ENCODE peak calls at places on chromosomes 13 and 19, in four cellular contexts. P, J, I and S are unnamed samples.

GRCh38 chr13:44035400-44035799 is 155.7 kb downstream of the LACC1 start:
- DNase-seq in P (no peak), I (no peak), J (no peak), S (no peak)

GRCh38 chr19:41219924-41220567 is 1.0 kb downstream of the AXL start:
- DNase-seq in J (no peak), P (no peak), I (no peak), S (no peak)

GRCh38 chr13:111917901-111918300 is 149.0 kb upstream of the SOX1 start:
- DNase-seq in I (no peak), P (no peak), J (no peak), S (no peak)

GRCh38 chr13:27138457-27139093 is 33.0 kb downstream of the USP12 start:
- DNase-seq in P (no peak), I (no peak), J (no peak), S (no peak)

GRCh38 chr19:29845576-29846176 is 33.9 kb downstream of the CCNE1 start:
- DNase-seq in I (peak; percentile 51), J (no peak), P (no peak), S (no peak)

GRCh38 chr19:29120471-29120870 is 92.5 kb downstream of the UQCRFS1 start:
- DNase-seq in P (no peak), I (no peak), J (no peak), S (no peak)

GRCh38 chr19:17765069-17765618 is 13.9 kb downstream of the FCHO1 start:
- DNase-seq in I (no peak), P (no peak), J (no peak), S (no peak)

GRCh38 chr19:38360351-38360750 is 14.0 kb upstream of the PSMD8 start:
- DNase-seq in P (no peak), J (no peak), I (no peak), S (no peak)

GRCh38 chr13:63938851-63939250 is 2523.2 kb upstream of the PCDH20 start:
- DNase-seq in P (no peak), J (no peak), I (no peak), S (no peak)

GRCh38 chr13:72144625-72145024 is 277.6 kb upstream of the DACH1 start:
- DNase-seq in J (no peak), I (no peak), P (no peak), S (no peak)

GRCh38 chr19:48445256-48445605 is 552 bp upstream of the GRWD1 start:
- DNase-seq in I (peak; percentile 63), P (no peak), J (peak; percentile 77), S (no peak)

GRCh38 chr13:111947026-111947810 is 119.7 kb upstream of the SOX1 start:
- DNase-seq in J (no peak), P (no peak), I (no peak), S (peak; percentile 20)

GRCh38 chr13:42873081-42873480 is 91.7 kb downstream of the FAM216B start:
- DNase-seq in I (no peak), P (no peak), J (no peak), S (no peak)

GRCh38 chr13:113083402-113084061 is 22.1 kb upstream of the F7 start:
- DNase-seq in P (no peak), I (no peak), J (peak; percentile 42), S (no peak)

GRCh38 chr13:105925496-105925895 is 610.0 kb downstream of the EFNB2 start:
- DNase-seq in J (no peak), P (no peak), I (no peak), S (no peak)

GRCh38 chr13:25538276-25538675 is 166.5 kb downstream of the ATP8A2 start:
- DNase-seq in I (no peak), J (no peak), P (no peak), S (no peak)

GRCh38 chr13:78602561-78603239 is 652 bp downstream of the POU4F1 start:
- DNase-seq in I (peak; percentile 63), J (no peak), P (peak; percentile 32), S (no peak)

GRCh38 chr13:87274209-87274819 is 396.9 kb upstream of the SLITRK5 start:
- DNase-seq in I (peak; percentile 58), P (peak; percentile 49), J (peak; percentile 39), S (peak; percentile 72)

GRCh38 chr13:95740921-95741320 is 64.0 kb downstream of the DNAJC3 start:
- DNase-seq in P (no peak), J (no peak), I (no peak), S (no peak)
- TF ChIP-seq SP1 in P (no peak), J (no peak), I (no peak), S (no peak)

GRCh38 chr13:32019612-32020233 is 11.9 kb upstream of the FRY start:
- DNase-seq in I (peak; percentile 64), J (peak; percentile 37), P (peak; percentile 58), S (no peak)

GRCh38 chr13:32023096-32023495 is 8.5 kb upstream of the FRY start:
- DNase-seq in I (no peak), P (no peak), J (no peak), S (no peak)

GRCh38 chr13:32022292-32022691 is 9.3 kb upstream of the FRY start:
- DNase-seq in I (no peak), P (no peak), J (no peak), S (no peak)

GRCh38 chr13:32023698-32024097 is 7.9 kb upstream of the FRY start:
- DNase-seq in I (no peak), P (no peak), J (no peak), S (no peak)

DNA sequence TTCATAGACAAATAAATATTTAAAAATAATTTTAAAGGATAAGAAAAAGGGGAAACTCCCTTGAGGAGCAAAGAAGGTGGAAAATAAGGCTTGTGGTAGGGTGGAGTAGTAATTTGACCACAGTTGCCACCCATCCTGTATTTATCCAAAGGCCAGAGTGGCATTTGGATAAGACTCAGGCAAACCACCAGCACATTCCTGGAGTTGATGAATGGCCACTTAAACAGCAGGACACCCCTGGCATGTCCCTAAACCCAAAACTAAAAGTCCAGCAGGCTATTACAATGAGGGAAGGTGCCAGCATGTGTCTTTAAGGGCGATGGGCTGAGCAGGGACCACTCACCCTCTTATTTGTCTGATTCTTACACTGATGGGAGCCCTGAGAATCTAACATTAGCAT is 9.8 kb upstream of the FRY start:
- DNase-seq in P (no peak), J (no peak), I (no peak), S (no peak)
- TF ChIP-seq SP1 in P (no peak), J (no peak), I (no peak), S (no peak)

GRCh38 chr13:75583101-75583500 is 33.5 kb downstream of the UCHL3 start:
- DNase-seq in J (no peak), P (no peak), I (no peak), S (no peak)

GRCh38 chr13:75587679-75588078 is 38.1 kb downstream of the UCHL3 start:
- DNase-seq in J (no peak), I (no peak), P (no peak), S (no peak)

GRCh38 chr13:75585153-75585552 is 35.6 kb downstream of the UCHL3 start:
- DNase-seq in J (no peak), I (no peak), P (no peak), S (no peak)

GRCh38 chr13:75579529-75579928 is 29.9 kb downstream of the UCHL3 start:
- DNase-seq in P (no peak), J (no peak), I (no peak), S (no peak)

DNA sequence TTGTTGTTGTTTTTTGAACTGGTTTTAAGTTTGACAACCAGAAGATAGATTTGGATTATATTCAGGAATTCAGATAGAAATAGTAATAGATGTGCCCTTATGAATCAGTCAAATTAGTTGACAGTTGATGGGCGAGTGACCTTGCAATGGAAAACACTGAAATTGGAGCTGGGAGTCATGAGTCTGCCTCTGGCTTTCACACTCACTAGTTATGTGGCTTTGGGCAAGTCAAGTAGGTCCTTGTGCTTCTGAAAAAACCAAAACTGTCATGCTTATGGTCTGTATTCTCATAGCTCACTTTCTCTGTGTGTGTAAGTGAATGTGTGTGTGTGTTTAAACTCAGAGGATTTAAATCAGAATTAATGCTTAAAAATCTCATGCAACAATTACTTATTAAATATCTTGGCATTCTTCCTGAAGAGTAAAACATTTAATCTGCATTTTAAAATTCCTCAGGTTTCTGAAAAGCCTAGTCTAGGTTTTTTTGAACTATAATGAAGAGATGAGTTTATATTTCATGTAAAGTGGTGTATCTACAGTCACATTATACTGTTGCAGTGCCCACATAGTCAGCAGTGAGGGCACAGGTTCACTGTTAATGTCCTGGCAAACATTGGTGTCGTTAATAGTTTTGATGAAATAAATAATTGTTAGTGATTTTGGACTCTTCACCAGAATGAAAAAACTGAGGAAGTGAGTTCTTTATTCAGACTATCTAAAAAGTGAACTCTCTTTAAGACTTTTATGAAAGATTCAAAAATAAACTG is 32.5 kb downstream of the UCHL3 start:
- DNase-seq in I (no peak), J (no peak), P (no peak), S (no peak)
- TF ChIP-seq SP1 in I (no peak), J (no peak), P (no peak), S (no peak)

DNA sequence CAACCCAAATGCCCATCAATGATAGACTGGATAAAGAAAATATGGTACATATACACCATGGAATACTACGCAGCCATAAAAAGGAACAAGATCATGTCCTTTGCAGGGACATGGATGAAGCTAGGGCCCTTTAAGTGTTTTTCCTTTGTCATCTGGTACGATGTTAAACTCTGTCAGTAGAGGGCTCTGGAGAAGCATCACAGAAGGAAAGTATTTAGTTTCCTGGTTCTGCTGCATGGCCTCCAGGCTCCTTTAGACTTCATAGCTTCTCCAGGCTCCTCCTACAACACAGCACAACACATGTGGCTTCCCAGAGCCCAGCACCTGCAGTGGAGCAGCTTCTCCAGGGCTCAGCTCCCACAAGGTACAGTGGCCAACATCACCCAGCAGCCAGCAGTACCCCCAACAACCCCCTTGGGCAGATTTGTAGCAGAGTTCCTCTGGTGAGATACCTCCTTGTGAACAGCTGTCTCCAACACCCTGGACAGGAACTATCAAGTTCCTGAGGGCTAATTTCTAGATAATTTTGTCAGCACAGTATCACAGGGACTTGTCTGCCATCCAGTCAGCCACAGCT is 63.4 kb downstream of the KCTD12 start:
- DNase-seq in J (no peak), I (no peak), P (no peak), S (no peak)
- TF ChIP-seq SP1 in J (no peak), I (no peak), P (no peak), S (no peak)

GRCh38 chr13:93847162-93847561 is 620.6 kb downstream of the GPC6 start:
- DNase-seq in P (no peak), J (no peak), I (no peak), S (no peak)
- TF ChIP-seq SP1 in P (no peak), J (no peak), I (no peak), S (no peak)

DNA sequence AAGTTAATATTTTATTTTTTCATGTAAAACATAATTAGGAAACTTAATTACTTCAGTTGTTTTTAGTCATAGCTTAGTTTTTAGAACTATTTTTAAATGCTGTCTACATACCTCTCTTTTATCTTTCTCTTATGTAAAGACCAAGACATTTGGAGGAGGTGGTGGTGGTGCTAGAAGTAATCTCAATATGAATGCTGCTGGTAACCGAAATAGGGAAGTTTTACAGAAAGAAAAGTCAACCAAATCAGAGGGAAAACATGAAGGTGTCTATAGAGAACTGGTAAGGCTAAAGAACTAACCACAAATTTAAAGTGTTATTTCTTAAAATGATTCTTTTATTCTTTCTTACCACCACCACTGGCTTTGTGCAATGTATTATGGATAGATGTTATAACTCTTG is 97.3 kb downstream of the TDRD3 start:
- DNase-seq in I (no peak), P (no peak), J (no peak), S (no peak)
- TF ChIP-seq SP1 in I (no peak), P (no peak), J (no peak), S (no peak)

GRCh38 chr13:73307481-73307880 is 248.7 kb downstream of the KLF5 start:
- DNase-seq in I (no peak), J (no peak), P (no peak), S (no peak)
- TF ChIP-seq SP1 in I (no peak), J (no peak), P (no peak), S (no peak)

GRCh38 chr13:94595006-94595942 is 678 bp downstream of the TGDS start:
- DNase-seq in J (no peak), P (no peak), I (peak; percentile 68), S (no peak)
- TF ChIP-seq SP1 in J (no peak), P (no peak), I (no peak), S (no peak)

GRCh38 chr13:23440821-23441608 is 7.5 kb upstream of the SACS start:
- DNase-seq in J (no peak), I (no peak), P (no peak), S (no peak)
- TF ChIP-seq SP1 in J (no peak), I (no peak), P (no peak), S (no peak)